ENCODE peak calls at places on chromosomes 12 and 14, in nine cellular contexts. H is A549; O is lower leg skin; C is left ventricle myocardium inferior; Q is Calu3; G is fibroblast of the aortic adventitia; I is neural progenitor cell; S is fibroblast of mammary gland; Y is CD8-positive, alpha-beta T cell. U is an unnamed sample.

GRCh38 chr12:22228022-22228875 is 106.3 kb downstream of the ST8SIA1 start:
- DNase-seq in H (no peak), O (no peak), C (no peak), Q (no peak), G (peak), I (no peak), S (peak), Y (no peak), U (no peak)

GRCh38 chr12:6716874-6717437 is 6.9 kb upstream of the COPS7A start:
- DNase-seq in H (no peak), O (no peak), C (no peak), Q (no peak), G (no peak), I (no peak), S (no peak), Y (no peak), U (no peak)

GRCh38 chr12:28021704-28022103 is 49.2 kb upstream of the PTHLH start:
- DNase-seq in H (peak), O (no peak), C (no peak), Q (peak), G (no peak), I (no peak), S (no peak), Y (no peak), U (no peak)

GRCh38 chr12:100608776-100609175 is 35.3 kb downstream of the GAS2L3 start:
- DNase-seq in H (no peak), O (no peak), C (no peak), Q (no peak), G (no peak), I (no peak), S (no peak), Y (no peak), U (no peak)

GRCh38 chr12:66176105-66176504 is 6.3 kb upstream of the TMBIM4 start:
- DNase-seq in H (no peak), O (no peak), C (no peak), Q (no peak), G (peak), I (no peak), S (no peak), Y (no peak), U (no peak)

GRCh38 chr12:125418902-125419564 is 353.8 kb downstream of the AACS start:
- DNase-seq in H (no peak), O (no peak), C (no peak), Q (no peak), G (no peak), I (no peak), S (no peak), Y (no peak), U (no peak)

GRCh38 chr14:89134640-89135039 is 282.4 kb downstream of the FOXN3 start:
- DNase-seq in H (no peak), O (no peak), C (no peak), Q (no peak), G (no peak), I (no peak), S (no peak), Y (no peak), U (no peak)

GRCh38 chr12:68131867-68132414 is 27.6 kb downstream of the IFNG start:
- DNase-seq in H (no peak), O (no peak), C (no peak), Q (no peak), G (no peak), I (no peak), S (no peak), Y (no peak), U (no peak)

GRCh38 chr12:41932470-41932991 is 212.1 kb downstream of the GXYLT1 start:
- DNase-seq in H (no peak), O (peak), C (peak), Q (peak), G (peak), I (peak), S (peak), Y (no peak), U (no peak)

GRCh38 chr14:39228044-39228443 is 5.7 kb upstream of the MIA2 start:
- DNase-seq in H (no peak), O (no peak), C (no peak), Q (no peak), G (no peak), I (no peak), S (no peak), Y (no peak), U (no peak)

GRCh38 chr14:106442857-106443256 is 916.5 kb downstream of the TMEM121 start:
- DNase-seq in H (no peak), O (no peak), C (no peak), Q (peak), G (no peak), I (no peak), S (no peak), Y (peak), U (no peak)

GRCh38 chr12:131621701-131622421 is 89.0 kb upstream of the SFSWAP start:
- DNase-seq in H (no peak), O (no peak), C (no peak), Q (no peak), G (no peak), I (peak), S (no peak), Y (no peak), U (no peak)

GRCh38 chr12:6632026-6632978 is 3.5 kb downstream of the LPAR5 start:
- DNase-seq in H (no peak), O (no peak), C (no peak), Q (no peak), G (no peak), I (peak), S (no peak), Y (peak), U (no peak)

DNA sequence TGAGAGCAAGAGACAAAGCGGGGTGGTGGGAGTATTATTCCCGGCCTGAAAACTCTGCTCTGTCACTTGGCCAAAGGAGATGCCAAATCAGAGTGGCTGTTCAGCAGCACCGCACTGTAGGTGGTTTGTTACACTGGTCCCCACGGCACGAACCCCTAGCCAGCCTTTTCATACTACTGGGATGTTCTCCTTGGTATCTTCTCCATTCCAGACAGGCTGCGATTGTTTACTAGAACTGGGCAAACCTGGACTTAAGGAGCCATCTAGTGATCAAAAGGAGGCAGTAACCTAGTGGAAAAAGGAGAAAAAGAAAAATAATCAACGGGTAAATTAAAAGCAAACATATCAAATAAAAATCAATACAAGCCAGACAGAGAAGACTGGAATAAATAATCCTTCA is 58.9 kb upstream of the TMTC2 start:
- DNase-seq in H (peak), O (no peak), C (no peak), Q (peak), G (peak), I (peak), S (peak), Y (no peak), U (no peak)
- TF ChIP-seq CTCF in H (peak), O (no peak), C (no peak), Q (peak), G (peak), I (peak), S (peak), Y (no peak), U (peak)

GRCh38 chr12:115946092-115946491 is 331.4 kb downstream of the MED13L start:
- DNase-seq in H (no peak), O (no peak), C (no peak), Q (no peak), G (no peak), I (no peak), S (no peak), Y (no peak), U (no peak)

GRCh38 chr12:115949675-115950074 is 327.8 kb downstream of the MED13L start:
- DNase-seq in H (no peak), O (no peak), C (no peak), Q (no peak), G (no peak), I (no peak), S (no peak), Y (no peak), U (no peak)

GRCh38 chr12:115944851-115945496 is 332.5 kb downstream of the MED13L start:
- DNase-seq in H (no peak), O (no peak), C (no peak), Q (no peak), G (no peak), I (no peak), S (peak), Y (no peak), U (no peak)

GRCh38 chr12:115947696-115948062 is 329.8 kb downstream of the MED13L start:
- DNase-seq in H (no peak), O (no peak), C (no peak), Q (no peak), G (no peak), I (no peak), S (no peak), Y (no peak), U (no peak)

GRCh38 chr12:115946867-115947695 is 330.4 kb downstream of the MED13L start:
- DNase-seq in H (no peak), O (no peak), C (no peak), Q (no peak), G (no peak), I (peak), S (no peak), Y (no peak), U (no peak)
- TF ChIP-seq CTCF in H (peak), O (no peak), C (peak), Q (no peak), G (peak), I (peak), S (peak), Y (no peak), U (peak)

GRCh38 chr12:14454098-14454907 is 88.8 kb downstream of the ATF7IP start:
- DNase-seq in H (peak), O (no peak), C (no peak), Q (peak), G (peak), I (peak), S (peak), Y (no peak), U (peak)
- TF ChIP-seq CTCF in H (peak), O (no peak), C (peak), Q (peak), G (peak), I (peak), S (peak), Y (peak), U (peak)

GRCh38 chr12:120468846-120469449 is 600 bp downstream of the SRSF9 start:
- DNase-seq in H (peak), O (peak), C (peak), Q (peak), G (no peak), I (no peak), S (no peak), Y (peak), U (no peak)
- TF ChIP-seq CTCF in H (no peak), O (no peak), C (no peak), Q (no peak), G (no peak), I (peak), S (no peak), Y (no peak), U (no peak)

GRCh38 chr12:127761880-127762279 is 505.1 kb upstream of the TMEM132C start:
- DNase-seq in H (no peak), O (no peak), C (no peak), Q (no peak), G (no peak), I (no peak), S (no peak), Y (no peak), U (no peak)

GRCh38 chr12:127760996-127761395 is 506.0 kb upstream of the TMEM132C start:
- DNase-seq in H (no peak), O (no peak), C (no peak), Q (no peak), G (no peak), I (peak), S (no peak), Y (no peak), U (no peak)

DNA sequence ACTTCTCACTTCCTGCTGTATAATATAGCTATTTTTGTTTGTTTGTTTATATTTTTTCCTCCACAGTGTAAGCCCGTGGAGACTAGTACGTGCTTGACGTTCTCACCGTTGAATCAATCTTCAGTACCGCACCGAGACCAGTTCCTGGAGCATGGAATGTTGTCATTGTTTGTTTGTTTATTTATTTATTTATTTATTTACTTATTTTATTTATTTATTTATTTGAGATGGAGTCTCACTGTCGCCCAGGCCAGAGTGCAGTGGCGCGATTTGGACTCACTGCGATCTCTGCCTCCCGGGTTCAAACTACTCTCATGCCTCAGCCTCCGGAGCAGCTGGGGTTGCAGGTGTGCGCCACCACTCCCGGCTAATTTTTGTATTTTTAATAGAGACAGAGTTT is 506.6 kb upstream of the TMEM132C start:
- DNase-seq in H (no peak), O (no peak), C (no peak), Q (no peak), G (no peak), I (no peak), S (no peak), Y (no peak), U (no peak)
- TF ChIP-seq CTCF in H (no peak), O (no peak), C (no peak), Q (no peak), G (no peak), I (no peak), S (no peak), Y (no peak), U (no peak)

DNA sequence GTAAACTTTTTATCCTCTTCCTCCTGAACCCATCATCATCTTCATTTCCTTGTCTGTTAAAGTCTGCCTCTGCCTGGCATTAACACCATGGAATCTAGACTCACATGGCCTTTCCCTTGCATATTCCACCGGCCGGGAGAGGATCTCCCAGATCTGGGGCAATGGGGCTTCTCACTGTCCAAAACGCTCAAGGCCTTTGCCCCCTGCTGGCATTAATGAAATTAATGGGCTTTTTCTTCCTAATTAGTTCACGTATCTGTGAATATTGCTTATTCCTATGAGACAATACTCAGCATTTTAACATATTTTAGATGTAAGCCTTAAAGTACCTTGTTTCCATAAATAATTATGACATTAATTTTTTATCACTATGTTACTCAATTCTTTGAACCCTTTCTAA is 42.9 kb upstream of the CAPRIN2 start:
- DNase-seq in H (no peak), O (no peak), C (no peak), Q (no peak), G (no peak), I (no peak), S (no peak), Y (no peak), U (no peak)
- TF ChIP-seq CTCF in H (peak), O (no peak), C (no peak), Q (no peak), G (no peak), I (no peak), S (no peak), Y (no peak), U (no peak)

GRCh38 chr12:51080136-51080535 is 3.3 kb downstream of the CSRNP2 start:
- DNase-seq in H (no peak), O (no peak), C (no peak), Q (no peak), G (no peak), I (no peak), S (no peak), Y (no peak), U (no peak)

GRCh38 chr12:51082561-51083139 is 746 bp downstream of the CSRNP2 start:
- DNase-seq in H (peak), O (no peak), C (no peak), Q (no peak), G (peak), I (no peak), S (peak), Y (peak), U (no peak)

GRCh38 chr12:51086933-51087332 is 3.5 kb upstream of the CSRNP2 start:
- DNase-seq in H (no peak), O (no peak), C (no peak), Q (no peak), G (no peak), I (no peak), S (no peak), Y (no peak), U (no peak)

GRCh38 chr12:51085757-51086156 is 2.4 kb upstream of the CSRNP2 start:
- DNase-seq in H (no peak), O (no peak), C (no peak), Q (no peak), G (no peak), I (no peak), S (no peak), Y (no peak), U (no peak)

DNA sequence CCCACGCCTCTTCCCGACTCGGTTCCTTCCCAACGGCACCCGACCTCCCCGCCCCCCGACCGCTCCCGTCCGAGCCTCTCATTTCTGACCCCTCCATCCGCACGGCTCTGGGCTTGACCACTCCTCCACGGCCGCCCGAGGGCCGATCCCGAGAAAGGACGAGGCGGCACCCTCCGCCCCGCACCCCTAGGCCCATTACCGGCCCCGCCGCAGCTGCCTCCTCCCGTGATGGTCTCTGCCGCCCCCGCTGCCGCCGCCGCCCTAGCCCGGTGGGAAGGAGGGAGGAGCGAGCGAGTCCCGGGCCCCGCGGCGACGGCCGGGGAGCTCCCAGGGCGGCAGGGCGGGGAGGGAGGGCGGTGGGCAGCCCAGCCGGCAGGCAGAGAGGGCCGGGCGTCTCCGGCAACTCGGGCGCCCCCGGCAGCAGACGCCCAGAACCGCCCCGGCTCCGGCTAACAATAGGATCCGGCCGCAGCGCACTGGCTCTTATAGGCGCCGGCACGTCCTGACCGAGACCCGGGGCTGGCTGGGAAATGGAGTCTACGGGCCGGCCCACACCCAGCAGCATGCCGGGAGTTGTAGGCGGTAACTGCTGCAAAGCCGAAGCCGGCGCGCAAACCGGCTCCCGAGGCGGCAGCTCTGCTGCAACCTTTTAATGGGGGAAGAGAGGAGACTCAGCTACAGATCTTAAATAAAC is at the start of gene CSRNP2:
- DNase-seq in H (peak), O (peak), C (peak), Q (peak), G (peak), I (peak), S (peak), Y (peak), U (peak)
- TF ChIP-seq CTCF in H (no peak), O (no peak), C (no peak), Q (no peak), G (peak), I (peak), S (no peak), Y (no peak), U (no peak)

DNA sequence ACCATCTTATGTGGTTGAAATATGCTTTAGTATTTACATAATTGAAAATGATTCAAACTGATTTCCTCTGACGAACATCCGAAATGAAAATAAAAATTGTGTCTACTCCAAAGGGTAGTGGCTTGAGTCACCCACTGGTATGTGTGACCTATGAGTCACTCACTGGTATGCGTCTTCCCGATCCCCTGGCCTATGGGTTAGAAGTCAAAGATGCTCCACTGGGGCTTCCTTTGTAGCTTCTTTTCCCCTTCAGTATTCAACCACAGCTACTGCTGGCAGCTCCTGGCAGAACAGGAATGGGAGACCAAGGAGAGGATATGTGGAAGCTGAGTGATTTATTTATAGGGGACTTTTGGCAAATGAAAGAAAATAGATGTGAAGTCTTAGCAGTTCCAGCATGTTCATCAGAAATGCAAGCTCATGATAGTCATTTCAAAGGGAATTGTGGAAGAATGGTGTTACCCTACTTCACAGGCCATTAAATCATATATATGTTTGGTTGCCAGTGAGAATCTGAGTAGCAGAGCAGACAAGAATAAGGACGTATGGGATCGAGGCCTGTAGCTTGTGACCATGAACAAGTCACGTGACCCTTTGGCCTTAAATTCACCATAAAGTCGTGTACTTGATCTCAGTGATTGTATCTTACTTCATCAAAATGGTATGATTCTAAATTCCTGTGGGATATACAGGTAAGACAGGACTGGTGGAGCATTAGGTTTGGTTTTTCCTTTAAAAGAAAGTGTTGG is 108.3 kb downstream of the CRADD start:
- DNase-seq in H (peak), O (no peak), C (no peak), Q (peak), G (peak), I (peak), S (peak), Y (no peak), U (peak)
- TF ChIP-seq CTCF in H (no peak), O (no peak), C (no peak), Q (no peak), G (no peak), I (no peak), S (no peak), Y (no peak), U (no peak)

DNA sequence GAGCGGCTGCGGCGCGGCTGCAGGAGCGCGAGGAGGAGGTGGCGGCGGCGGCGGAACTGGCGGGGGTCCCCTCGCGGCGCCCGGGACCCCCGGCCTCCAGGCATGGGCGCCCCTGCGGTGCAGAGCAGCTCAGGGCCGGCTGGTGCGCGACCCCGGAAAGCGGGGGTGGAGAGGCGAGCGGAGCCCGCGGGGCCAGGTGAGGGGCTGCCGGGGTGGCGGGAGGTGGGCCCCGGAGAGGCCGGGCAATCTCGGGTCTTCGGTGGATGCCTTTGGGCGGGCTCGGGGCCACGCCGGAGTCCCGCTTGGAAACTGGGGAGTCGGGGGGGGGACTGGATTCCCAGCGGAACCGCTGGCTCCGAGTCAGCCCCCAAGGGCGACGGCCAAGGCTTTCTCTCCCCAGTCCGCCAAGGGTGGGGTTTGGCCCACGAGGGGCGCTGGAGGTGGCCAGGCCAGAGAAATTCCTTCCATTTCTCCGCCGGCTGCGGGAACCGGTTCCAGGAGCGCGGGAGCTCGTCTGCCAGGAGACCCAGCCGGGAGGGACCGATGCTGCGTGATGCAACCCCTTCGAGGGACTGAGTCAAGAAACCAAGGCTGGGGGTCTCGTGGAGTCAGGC is 13.9 kb upstream of the NR4A1 start:
- DNase-seq in H (no peak), O (peak), C (peak), Q (peak), G (peak), I (peak), S (peak), Y (no peak), U (no peak)
- TF ChIP-seq CTCF in H (no peak), O (no peak), C (peak), Q (no peak), G (peak), I (peak), S (peak), Y (no peak), U (no peak)